ENCODE peak calls at places on chromosome 11, in four cellular contexts. One of them, this sample, is unnamed.
A peak's percentile ranks its signal among the peaks of the same experiment; 100 is the strongest.

GRCh38 chr11:134040386-134041297 is 28.2 kb upstream of the JAM3 start:
- DNase-seq in A549: no peak
- DNase-seq in tibial nerve: no peak
- DNase-seq in IMR-90: peak; percentile 90
- DNase-seq in this sample: peak; percentile 36

GRCh38 chr11:50246699-50247098 is 214.0 kb downstream of the OR4C45 start:
- DNase-seq in A549: no peak
- DNase-seq in tibial nerve: no peak
- DNase-seq in IMR-90: no peak
- DNase-seq in this sample: no peak

GRCh38 chr11:123164732-123165450 is 30.2 kb downstream of the CLMP start:
- DNase-seq in A549: no peak
- DNase-seq in tibial nerve: no peak
- DNase-seq in IMR-90: peak; percentile 44
- DNase-seq in this sample: no peak

GRCh38 chr11:69511358-69512015 is 30.0 kb downstream of the LINC01488 start:
- DNase-seq in A549: no peak
- DNase-seq in tibial nerve: no peak
- DNase-seq in IMR-90: no peak
- DNase-seq in this sample: peak; percentile 94

GRCh38 chr11:86696004-86696403 is 23.6 kb upstream of the ME3 start:
- DNase-seq in A549: no peak
- DNase-seq in tibial nerve: no peak
- DNase-seq in IMR-90: peak; percentile 92
- DNase-seq in this sample: peak; percentile 94

GRCh38 chr11:69317401-69318092 is 23.6 kb downstream of the MYEOV start:
- DNase-seq in A549: no peak
- DNase-seq in tibial nerve: no peak
- DNase-seq in IMR-90: peak; percentile 47
- DNase-seq in this sample: peak; percentile 49

GRCh38 chr11:9657531-9657930 is 6.3 kb upstream of the SWAP70 start:
- DNase-seq in A549: no peak
- DNase-seq in tibial nerve: no peak
- DNase-seq in IMR-90: no peak
- DNase-seq in this sample: no peak

GRCh38 chr11:65169164-65169641 is 830 bp upstream of the SPDYC start:
- DNase-seq in A549: no peak
- DNase-seq in tibial nerve: no peak
- DNase-seq in IMR-90: peak; percentile 55
- DNase-seq in this sample: no peak

GRCh38 chr11:74611369-74611861 is 19.0 kb downstream of the POLD3 start:
- DNase-seq in A549: peak; percentile 18
- DNase-seq in tibial nerve: no peak
- DNase-seq in IMR-90: peak; percentile 87
- DNase-seq in this sample: peak; percentile 82

GRCh38 chr11:57798905-57799559 is 37.4 kb downstream of the CTNND1 start:
- DNase-seq in A549: no peak
- DNase-seq in tibial nerve: no peak
- DNase-seq in IMR-90: peak; percentile 52
- DNase-seq in this sample: peak; percentile 87

GRCh38 chr11:110261195-110262140 is 34.9 kb downstream of the RDX start:
- DNase-seq in A549: no peak
- DNase-seq in tibial nerve: no peak
- DNase-seq in IMR-90: peak; percentile 54
- DNase-seq in this sample: no peak

GRCh38 chr11:66288138-66288865 is 641 bp downstream of the YIF1A start:
- DNase-seq in A549: no peak
- DNase-seq in tibial nerve: no peak
- DNase-seq in IMR-90: no peak
- DNase-seq in this sample: no peak

GRCh38 chr11:33543823-33544222 is 156.8 kb downstream of the C11orf91 start:
- DNase-seq in A549: no peak
- DNase-seq in tibial nerve: no peak
- DNase-seq in IMR-90: peak; percentile 53
- DNase-seq in this sample: peak; percentile 66

GRCh38 chr11:77473001-77473800 is 693 bp downstream of the PAK1 start:
- DNase-seq in A549: peak; percentile 31
- DNase-seq in tibial nerve: no peak
- DNase-seq in IMR-90: no peak
- DNase-seq in this sample: no peak

GRCh38 chr11:58498464-58498863 is 9.4 kb downstream of the OR5B21 start:
- DNase-seq in A549: no peak
- DNase-seq in tibial nerve: no peak
- DNase-seq in IMR-90: no peak
- DNase-seq in this sample: no peak

GRCh38 chr11:6378695-6378989 is 11.6 kb upstream of the SMPD1 start:
- DNase-seq in A549: no peak
- DNase-seq in tibial nerve: no peak
- DNase-seq in IMR-90: no peak
- DNase-seq in this sample: no peak

GRCh38 chr11:69135420-69136363 is 20.0 kb upstream of the SMIM38 start:
- DNase-seq in A549: no peak
- DNase-seq in tibial nerve: peak; percentile 2
- DNase-seq in IMR-90: no peak
- DNase-seq in this sample: no peak

GRCh38 chr11:8008212-8008611 is 21.1 kb downstream of the EIF3F start:
- DNase-seq in A549: no peak
- DNase-seq in tibial nerve: no peak
- DNase-seq in IMR-90: no peak
- DNase-seq in this sample: no peak

GRCh38 chr11:73528420-73528819 is 69.5 kb downstream of the FAM168A start:
- DNase-seq in A549: no peak
- DNase-seq in tibial nerve: no peak
- DNase-seq in IMR-90: no peak
- DNase-seq in this sample: no peak

GRCh38 chr11:11410626-11411025 is 57.6 kb upstream of the CSNK2A3 start:
- DNase-seq in A549: no peak
- DNase-seq in tibial nerve: no peak
- DNase-seq in IMR-90: no peak
- DNase-seq in this sample: no peak

GRCh38 chr11:92123540-92123939 is 101.1 kb upstream of the FAT3 start:
- DNase-seq in A549: no peak
- DNase-seq in tibial nerve: no peak
- DNase-seq in IMR-90: peak; percentile 0
- DNase-seq in this sample: no peak

GRCh38 chr11:16381177-16381576 is 24.8 kb upstream of the SOX6 start:
- DNase-seq in A549: no peak
- DNase-seq in tibial nerve: no peak
- DNase-seq in IMR-90: peak; percentile 4
- DNase-seq in this sample: no peak

GRCh38 chr11:77191823-77192495 is 63.9 kb downstream of the MYO7A start:
- DNase-seq in A549: peak; percentile 95
- DNase-seq in tibial nerve: no peak
- DNase-seq in IMR-90: peak; percentile 20
- DNase-seq in this sample: peak; percentile 54

GRCh38 chr11:1916986-1917522 is 2.4 kb upstream of the TNNT3 start:
- DNase-seq in A549: no peak
- DNase-seq in tibial nerve: peak; percentile 11
- DNase-seq in IMR-90: no peak
- DNase-seq in this sample: no peak

GRCh38 chr11:26777276-26777939 is 55.5 kb upstream of the SLC5A12 start:
- DNase-seq in A549: no peak
- DNase-seq in tibial nerve: no peak
- DNase-seq in IMR-90: peak; percentile 7
- DNase-seq in this sample: peak; percentile 36

GRCh38 chr11:61785837-61786402 is 6.5 kb downstream of the TMEM258 start:
- DNase-seq in A549: no peak
- DNase-seq in tibial nerve: no peak
- DNase-seq in IMR-90: no peak
- DNase-seq in this sample: no peak

GRCh38 chr11:47918370-47918690 is 62.0 kb upstream of the PTPRJ start:
- DNase-seq in A549: no peak
- DNase-seq in tibial nerve: no peak
- DNase-seq in IMR-90: no peak
- DNase-seq in this sample: no peak

GRCh38 chr11:60204922-60205321 is 22.0 kb upstream of the MS4A6A start:
- DNase-seq in A549: no peak
- DNase-seq in tibial nerve: no peak
- DNase-seq in IMR-90: no peak
- DNase-seq in this sample: no peak

GRCh38 chr11:119236490-119236889 is 30.4 kb downstream of the CBL start:
- DNase-seq in A549: no peak
- DNase-seq in tibial nerve: no peak
- DNase-seq in IMR-90: peak; percentile 72
- DNase-seq in this sample: peak; percentile 42

GRCh38 chr11:104853276-104853675 is 45.0 kb downstream of the CASP12 start:
- DNase-seq in A549: no peak
- DNase-seq in tibial nerve: no peak
- DNase-seq in IMR-90: no peak
- DNase-seq in this sample: no peak

GRCh38 chr11:88280673-88281316 is 56.7 kb downstream of the CTSC start:
- DNase-seq in A549: no peak
- DNase-seq in tibial nerve: no peak
- DNase-seq in IMR-90: no peak
- DNase-seq in this sample: peak; percentile 8

GRCh38 chr11:43542734-43543133 is 137.8 kb upstream of the HSD17B12 start:
- DNase-seq in A549: no peak
- DNase-seq in tibial nerve: no peak
- DNase-seq in IMR-90: no peak
- DNase-seq in this sample: no peak
- H3K4me3 ChIP-seq in A549: no peak overlapping the region
- H3K4me3 ChIP-seq in tibial nerve: no peak overlapping the region
- H3K4me3 ChIP-seq in IMR-90: no peak overlapping the region
- H3K4me3 ChIP-seq in this sample: no peak overlapping the region

GRCh38 chr11:111922803-111923202 is 4.1 kb downstream of the C11orf52 start:
- DNase-seq in A549: no peak
- DNase-seq in tibial nerve: no peak
- DNase-seq in IMR-90: peak; percentile 89
- DNase-seq in this sample: peak; percentile 89

GRCh38 chr11:111923951-111924350 is 5.2 kb downstream of the C11orf52 start:
- DNase-seq in A549: no peak
- DNase-seq in tibial nerve: no peak
- DNase-seq in IMR-90: no peak
- DNase-seq in this sample: no peak

GRCh38 chr11:111926505-111927391 is 8.0 kb downstream of the C11orf52 start:
- DNase-seq in A549: peak; percentile 85
- DNase-seq in tibial nerve: peak; percentile 94
- DNase-seq in IMR-90: peak; percentile 96
- DNase-seq in this sample: peak; percentile 94

GRCh38 chr11:111923351-111923788 is 4.7 kb downstream of the C11orf52 start:
- DNase-seq in A549: no peak
- DNase-seq in tibial nerve: no peak
- DNase-seq in IMR-90: peak; percentile 48
- DNase-seq in this sample: peak; percentile 51

GRCh38 chr11:111925953-111926352 is 7.2 kb downstream of the C11orf52 start:
- DNase-seq in A549: no peak
- DNase-seq in tibial nerve: no peak
- DNase-seq in IMR-90: no peak
- DNase-seq in this sample: no peak
- H3K4me3 ChIP-seq in A549: no peak overlapping the region
- H3K4me3 ChIP-seq in tibial nerve: no peak overlapping the region
- H3K4me3 ChIP-seq in IMR-90: no peak overlapping the region
- H3K4me3 ChIP-seq in this sample: no peak overlapping the region

GRCh38 chr11:132451942-132452601 is 1080.2 kb downstream of the OPCML start:
- DNase-seq in A549: no peak
- DNase-seq in tibial nerve: no peak
- DNase-seq in IMR-90: no peak
- DNase-seq in this sample: no peak
- H3K4me3 ChIP-seq in A549: no peak overlapping the region
- H3K4me3 ChIP-seq in tibial nerve: no peak overlapping the region
- H3K4me3 ChIP-seq in IMR-90: no peak overlapping the region
- H3K4me3 ChIP-seq in this sample: no peak overlapping the region

DNA sequence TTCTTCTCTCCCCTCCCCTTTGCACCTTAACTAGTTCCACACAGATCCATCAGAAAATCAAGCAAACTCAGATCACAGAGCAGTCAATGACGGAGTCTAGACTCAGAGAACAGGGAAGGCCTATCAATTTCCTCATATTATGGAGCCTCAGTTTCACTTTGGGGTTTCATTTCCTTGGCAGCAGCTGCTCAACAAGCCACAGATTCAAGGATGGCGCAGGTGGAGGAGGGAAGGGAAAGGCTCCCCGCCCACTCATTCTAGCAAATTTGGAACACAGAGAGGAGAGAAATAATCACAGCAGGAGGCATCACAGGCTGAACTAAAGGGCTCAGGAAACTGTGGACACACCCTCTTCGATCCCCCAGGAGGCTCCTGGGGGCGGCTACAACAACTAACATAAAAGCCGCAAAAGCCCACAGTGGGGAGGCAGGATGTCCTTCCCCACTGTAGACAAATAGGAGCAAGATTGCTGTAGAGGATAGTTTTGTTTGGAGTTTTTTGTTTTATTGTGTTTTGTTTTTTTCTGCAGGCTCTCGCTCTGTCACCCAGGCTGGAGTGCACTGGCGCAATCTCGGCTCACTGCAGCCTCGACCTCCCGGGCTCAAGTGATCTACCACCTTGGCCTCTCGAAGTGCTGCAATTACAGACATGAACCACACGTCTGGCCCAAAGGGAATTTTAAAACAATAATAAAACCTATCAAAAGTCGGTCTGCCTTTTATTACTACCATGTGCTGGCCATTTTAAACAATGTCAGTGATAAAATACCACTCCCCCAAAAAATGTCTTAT is 3.4 kb downstream of the PLAAT3 start:
- DNase-seq in A549: no peak
- DNase-seq in tibial nerve: no peak
- DNase-seq in IMR-90: no peak
- DNase-seq in this sample: peak; percentile 61
- H3K4me3 ChIP-seq in A549: no peak overlapping the region
- H3K4me3 ChIP-seq in tibial nerve: peak overlapping the region; percentile 13
- H3K4me3 ChIP-seq in IMR-90: no peak overlapping the region
- H3K4me3 ChIP-seq in this sample: no peak overlapping the region

DNA sequence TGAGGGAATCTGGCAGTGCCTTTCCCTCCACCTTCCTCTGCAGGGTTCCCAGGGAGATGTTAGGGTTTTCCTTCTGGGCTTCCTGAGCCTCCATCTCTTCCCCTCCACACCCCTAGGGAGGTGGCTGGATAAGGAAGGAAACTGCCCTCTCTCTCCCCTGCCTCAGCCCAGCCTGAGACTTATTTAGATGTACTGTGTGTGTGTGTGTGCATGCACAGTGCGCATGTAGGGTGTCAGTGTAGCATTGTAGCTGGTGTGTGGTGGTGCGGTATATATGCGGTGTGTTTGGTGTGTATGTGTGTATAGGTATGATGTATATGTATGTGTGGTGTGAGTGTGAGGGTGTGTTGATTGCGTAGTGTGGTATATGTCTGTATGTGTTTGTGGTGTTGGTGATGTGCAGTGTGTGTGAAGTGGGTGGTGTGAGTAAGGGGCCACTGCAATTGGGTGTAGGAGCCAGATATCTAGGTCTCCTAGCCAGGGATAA is 1.5 kb downstream of the FXYD6 start:
- DNase-seq in A549: no peak
- DNase-seq in tibial nerve: no peak
- DNase-seq in IMR-90: no peak
- DNase-seq in this sample: no peak
- H3K4me3 ChIP-seq in A549: no peak overlapping the region
- H3K4me3 ChIP-seq in tibial nerve: no peak overlapping the region
- H3K4me3 ChIP-seq in IMR-90: no peak overlapping the region
- H3K4me3 ChIP-seq in this sample: no peak overlapping the region

GRCh38 chr11:108496643-108497256 is 1.4 kb downstream of the POGLUT3 start:
- DNase-seq in A549: no peak
- DNase-seq in tibial nerve: no peak
- DNase-seq in IMR-90: peak; percentile 31
- DNase-seq in this sample: peak; percentile 17
- H3K4me3 ChIP-seq in A549: no peak overlapping the region
- H3K4me3 ChIP-seq in tibial nerve: no peak overlapping the region
- H3K4me3 ChIP-seq in IMR-90: peak overlapping the region; percentile 54
- H3K4me3 ChIP-seq in this sample: peak overlapping the region; percentile 66